ENCODE peak calls at places on chromosomes 6 and 20, in five cellular contexts. L is brain microvascular endothelial cell, I is glutamatergic neuron, E is HepG2, H is RWPE1. U is an unnamed sample.

GRCh38 chr6:161226005-161226964 is 47.6 kb downstream of the AGPAT4 start:
- DNase-seq in E (no peak), H (no peak), I (no peak), L (no peak), U (no peak)

GRCh38 chr6:80527552-80528052 is 421.1 kb downstream of the BCKDHB start:
- DNase-seq in H (peak), L (no peak), I (no peak), E (peak), U (no peak)

GRCh38 chr20:1646975-1647431 is 10.6 kb downstream of the SIRPG start:
- DNase-seq in I (no peak), H (no peak), E (no peak), L (no peak), U (no peak)

GRCh38 chr6:53641348-53641747 is 24.2 kb downstream of the KLHL31 start:
- DNase-seq in I (no peak), E (no peak), H (no peak), L (no peak), U (no peak)

GRCh38 chr6:111585241-111585968 is 20.3 kb downstream of the TRAF3IP2 start:
- DNase-seq in I (no peak), E (no peak), H (no peak), L (no peak), U (no peak)

GRCh38 chr6:37170273-37171140 is 555 bp downstream of the PIM1 start:
- DNase-seq in H (peak), E (no peak), L (peak), I (peak), U (peak)

GRCh38 chr6:157228421-157229218 is 94.7 kb downstream of the TMEM242 start:
- DNase-seq in E (no peak), I (peak), L (no peak), H (no peak), U (no peak)

GRCh38 chr6:129621252-129621651 is 88.7 kb downstream of the ARHGAP18 start:
- DNase-seq in H (no peak), I (no peak), E (peak), L (no peak), U (no peak)

GRCh38 chr6:28789553-28790083 is 134.2 kb downstream of the TRIM27 start:
- DNase-seq in I (no peak), E (peak), L (peak), H (peak), U (no peak)

GRCh38 chr20:21105429-21106170 is 558 bp downstream of the LINC00237 start:
- DNase-seq in H (no peak), E (no peak), I (peak), L (no peak), U (no peak)

GRCh38 chr20:36415475-36416002 is 109.4 kb downstream of the DLGAP4 start:
- DNase-seq in L (no peak), I (no peak), H (no peak), E (no peak), U (no peak)

GRCh38 chr6:5152417-5152816 is 67.3 kb downstream of the PPP1R3G start:
- DNase-seq in I (no peak), H (no peak), L (no peak), E (no peak), U (no peak)

GRCh38 chr6:52588087-52588709 is 11.3 kb upstream of the TRAM2 start:
- DNase-seq in E (no peak), L (no peak), I (no peak), H (no peak), U (no peak)

GRCh38 chr6:108760158-108761050 is 87.8 kb upstream of the ARMC2 start:
- DNase-seq in E (no peak), I (peak), L (peak), H (no peak), U (no peak)

GRCh38 chr6:134936927-134937326 is 13.0 kb downstream of the ALDH8A1 start:
- DNase-seq in L (no peak), I (no peak), E (no peak), H (peak), U (no peak)

GRCh38 chr6:23621026-23621425 is 505.0 kb upstream of the NRSN1 start:
- DNase-seq in H (no peak), E (no peak), I (no peak), L (peak), U (no peak)

GRCh38 chr6:23282243-23283021 is 713.1 kb downstream of the HDGFL1 start:
- DNase-seq in L (no peak), H (no peak), E (no peak), I (no peak), U (no peak)

GRCh38 chr6:105786449-105786848 is 299.7 kb upstream of the PRDM1 start:
- DNase-seq in E (no peak), I (no peak), L (no peak), H (no peak), U (no peak)

GRCh38 chr6:153170511-153170910 is 39.4 kb upstream of the RGS17 start:
- DNase-seq in L (peak), H (peak), E (no peak), I (no peak), U (no peak)

GRCh38 chr6:122726649-122727048 is 52.9 kb upstream of the FABP7 start:
- DNase-seq in I (no peak), L (peak), H (no peak), E (peak), U (no peak)

GRCh38 chr6:110250058-110250457 is 69.8 kb downstream of the CDC40 start:
- DNase-seq in I (no peak), L (no peak), H (no peak), E (no peak), U (no peak)

GRCh38 chr6:83574783-83575182 is 62.4 kb downstream of the PRSS35 start:
- DNase-seq in E (no peak), I (no peak), H (no peak), L (no peak), U (no peak)

DNA sequence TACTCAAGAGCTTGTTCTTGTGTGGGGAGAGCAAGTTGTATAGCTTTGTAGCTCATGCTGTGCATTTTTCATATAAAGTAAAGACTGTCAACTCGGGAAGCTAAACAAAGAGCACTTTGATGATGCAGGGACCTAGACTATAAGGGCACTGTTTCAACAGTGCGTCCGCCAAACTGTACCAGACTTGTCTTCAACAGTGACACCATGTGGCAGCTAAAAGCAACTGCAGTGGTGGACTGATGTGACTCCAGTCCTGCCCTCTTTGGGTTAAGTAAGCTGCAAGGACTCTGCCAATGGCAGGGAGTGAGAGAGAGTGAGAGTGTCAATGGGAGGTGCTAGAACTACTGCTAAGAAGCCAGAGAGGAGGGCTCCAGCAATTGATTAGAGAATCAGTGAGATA is 48.1 kb upstream of the MC3R start:
- DNase-seq in I (no peak), E (peak), L (no peak), H (no peak), U (no peak)
- TF ChIP-seq CTCF in I (peak), E (peak), L (peak), H (peak), U (peak)

GRCh38 chr20:44610313-44610965 is 28.1 kb downstream of the PKIG start:
- DNase-seq in H (no peak), L (no peak), E (no peak), I (no peak), U (no peak)
- TF ChIP-seq CTCF in H (peak), L (no peak), E (no peak), I (no peak), U (no peak)

DNA sequence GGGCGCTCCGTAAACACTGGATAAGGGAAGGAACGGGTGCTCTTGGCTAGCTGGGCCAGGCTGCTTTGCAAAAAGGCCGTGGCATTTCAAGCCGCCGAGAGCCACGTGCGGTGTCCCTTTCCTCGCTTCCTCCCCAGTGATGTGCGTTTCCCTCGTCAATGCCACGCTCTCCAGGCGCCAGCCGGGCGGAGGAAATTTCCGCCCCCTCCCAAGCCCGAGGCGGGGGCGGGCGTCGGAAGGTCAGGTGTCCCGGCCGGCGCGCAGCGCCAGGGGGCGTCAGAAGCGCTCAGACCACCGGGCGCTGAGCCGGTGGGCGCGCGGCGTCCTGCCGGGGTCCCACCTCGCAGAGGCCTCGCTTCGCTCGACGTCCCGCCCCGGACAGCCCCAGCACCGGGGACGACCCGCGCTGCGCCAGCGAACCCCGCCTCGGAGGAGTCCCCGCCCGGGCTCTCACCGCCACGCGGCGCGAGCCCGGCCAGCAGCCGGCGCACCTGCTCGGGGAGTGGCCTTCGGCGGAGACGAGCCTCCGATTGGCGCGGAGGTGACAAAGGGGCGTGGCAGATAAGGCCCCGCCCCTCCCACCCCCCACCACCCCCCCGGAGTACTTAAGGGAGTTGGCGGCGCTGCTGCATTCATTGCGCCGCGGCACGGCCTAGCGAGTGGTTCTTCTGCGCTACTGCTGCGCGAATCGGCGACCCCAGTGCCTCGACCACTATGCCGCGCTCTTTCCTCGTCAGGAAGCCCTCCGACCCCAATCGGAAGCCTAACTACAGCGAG is at the start of gene SNAI1:
- DNase-seq in H (peak), E (peak), I (peak), L (peak), U (peak)
- TF ChIP-seq CTCF in H (peak), E (peak), I (peak), L (peak), U (peak)

GRCh38 chr6:131929227-131929626 is 21.9 kb downstream of the CCN2 start:
- DNase-seq in H (no peak), L (no peak), I (no peak), E (no peak), U (no peak)
- TF ChIP-seq CTCF in H (no peak), L (peak), I (no peak), E (peak), U (no peak)

GRCh38 chr6:168605964-168606363 is 165.0 kb downstream of the SMOC2 start:
- DNase-seq in H (peak), E (no peak), I (no peak), L (no peak), U (no peak)
- TF ChIP-seq CTCF in H (no peak), E (no peak), I (no peak), L (no peak), U (no peak)

GRCh38 chr6:10420546-10421507 is 6.0 kb upstream of the TFAP2A start:
- DNase-seq in L (no peak), E (no peak), H (no peak), I (peak), U (no peak)
- TF ChIP-seq CTCF in L (peak), E (no peak), H (no peak), I (peak), U (peak)

GRCh38 chr20:51185861-51186260 is 163.0 kb upstream of the KCNG1 start:
- DNase-seq in H (no peak), L (no peak), I (no peak), E (no peak), U (no peak)

GRCh38 chr20:51185277-51185676 is 162.4 kb upstream of the KCNG1 start:
- DNase-seq in H (peak), L (no peak), I (no peak), E (no peak), U (no peak)

GRCh38 chr20:51184289-51184688 is 161.4 kb upstream of the KCNG1 start:
- DNase-seq in L (no peak), H (no peak), E (no peak), I (no peak), U (no peak)

GRCh38 chr20:51183443-51183842 is 160.5 kb upstream of the KCNG1 start:
- DNase-seq in L (no peak), I (no peak), E (no peak), H (no peak), U (no peak)

GRCh38 chr20:51182571-51182970 is 159.7 kb upstream of the KCNG1 start:
- DNase-seq in L (no peak), H (no peak), E (no peak), I (no peak), U (no peak)
- TF ChIP-seq CTCF in L (no peak), H (no peak), E (no peak), I (no peak), U (no peak)

GRCh38 chr6:73801652-73802268 is 105.8 kb downstream of the CD109 start:
- DNase-seq in L (no peak), H (no peak), E (no peak), I (no peak), U (no peak)

GRCh38 chr6:73800997-73801396 is 105.0 kb downstream of the CD109 start:
- DNase-seq in I (no peak), H (no peak), L (no peak), E (no peak), U (no peak)

GRCh38 chr6:73797861-73798260 is 101.9 kb downstream of the CD109 start:
- DNase-seq in E (no peak), L (no peak), I (no peak), H (no peak), U (no peak)

GRCh38 chr6:73796881-73797280 is 100.9 kb downstream of the CD109 start:
- DNase-seq in E (no peak), H (no peak), I (no peak), L (no peak), U (no peak)

DNA sequence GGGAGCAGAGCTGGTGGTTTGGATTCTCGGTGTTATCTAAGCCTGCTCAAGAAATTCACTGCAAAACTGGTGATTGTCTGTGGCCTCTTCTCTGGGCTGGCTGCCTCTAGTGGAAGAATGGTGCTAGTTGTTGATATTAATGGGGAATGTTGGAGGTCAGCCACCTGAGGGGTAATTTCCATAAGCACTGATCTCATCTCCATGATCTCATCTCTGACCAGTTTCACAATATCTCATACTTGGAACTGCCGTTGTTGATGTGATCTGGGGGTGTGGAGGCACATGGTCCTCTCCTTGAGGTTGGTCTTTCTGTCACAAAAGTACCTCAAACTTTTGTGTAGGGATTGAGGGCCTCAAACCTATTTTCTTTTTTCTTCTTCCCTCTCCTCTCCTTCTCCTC is 102.6 kb downstream of the CD109 start:
- DNase-seq in E (peak), H (peak), I (no peak), L (peak), U (no peak)
- TF ChIP-seq CTCF in E (no peak), H (no peak), I (no peak), L (peak), U (no peak)

DNA sequence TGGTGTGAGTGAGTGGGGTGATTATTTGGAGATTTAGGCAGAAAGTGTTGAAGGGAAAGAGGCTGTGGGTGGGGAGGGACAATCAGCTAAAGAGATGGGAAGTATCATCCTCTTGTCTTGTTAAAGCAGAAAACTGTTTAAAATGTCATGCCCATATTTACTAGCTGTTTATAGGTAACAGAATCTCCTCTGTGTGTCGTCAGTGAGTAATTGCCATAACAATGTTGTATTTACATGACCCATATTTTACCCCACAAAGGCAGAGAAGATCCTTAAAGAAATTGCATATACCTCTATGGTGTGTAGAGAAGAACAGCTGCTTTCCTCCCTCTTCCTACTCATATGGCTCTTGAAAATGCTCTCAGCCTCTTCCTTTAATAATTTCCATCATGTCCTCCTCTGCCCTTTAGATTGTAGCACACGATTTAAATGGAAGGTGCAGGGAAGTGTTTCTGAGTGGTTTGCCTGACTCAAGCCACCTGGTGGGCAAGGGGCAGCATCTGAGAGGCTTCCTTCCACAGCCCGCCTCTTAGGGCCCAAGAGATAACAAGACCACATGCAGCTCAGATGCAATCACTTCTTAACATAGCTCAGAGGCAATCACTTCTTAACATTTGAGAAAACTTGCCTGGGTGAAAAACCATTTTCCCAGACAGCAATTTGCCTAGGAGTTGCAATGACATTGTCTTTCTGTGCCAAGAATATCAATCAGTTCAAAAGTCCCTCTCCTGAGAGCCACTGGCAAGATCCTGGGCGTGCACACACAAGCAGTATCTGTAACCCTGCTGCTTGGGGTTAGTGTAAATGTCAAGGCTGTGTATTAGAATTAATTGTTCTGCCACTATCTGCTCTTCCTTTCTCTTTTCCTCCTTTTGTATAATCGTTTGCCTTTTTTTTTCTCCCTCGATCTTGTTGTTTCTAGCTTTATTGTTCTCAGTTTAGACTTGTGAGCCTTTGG is 44.1 kb upstream of the EDN1 start:
- DNase-seq in I (no peak), H (no peak), E (no peak), L (peak), U (no peak)
- TF ChIP-seq CTCF in I (no peak), H (no peak), E (no peak), L (peak), U (no peak)

DNA sequence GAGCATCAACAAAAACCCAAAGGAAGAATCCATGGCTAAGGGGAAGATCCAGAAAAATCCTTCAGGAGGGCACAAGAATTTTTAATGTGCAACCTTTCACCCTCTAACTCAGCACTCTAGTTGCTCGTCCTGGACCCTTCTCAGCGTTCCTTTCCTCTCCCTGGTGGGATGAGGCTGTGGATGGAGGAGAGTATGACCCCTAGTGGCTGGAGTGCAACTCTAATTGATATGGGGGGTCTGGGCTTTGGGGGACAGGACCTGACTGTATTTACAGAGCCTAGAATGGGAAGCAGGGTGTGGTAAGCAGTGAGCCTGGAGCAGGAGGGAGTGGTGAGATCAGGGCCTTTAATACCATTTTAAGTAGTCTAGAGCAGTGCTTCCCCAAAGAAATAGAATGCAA is 83.9 kb upstream of the CEP85L start:
- DNase-seq in L (no peak), H (no peak), I (no peak), E (peak), U (no peak)
- TF ChIP-seq CTCF in L (peak), H (no peak), I (peak), E (peak), U (no peak)

U was measured in neural crest cell.